ENCODE peak calls at places on chromosomes 16 and 17, in five cellular contexts. L is GM12878, N is H1, V is K562, W is SK-N-SH. H is an unnamed sample.

GRCh38 chr17:68435361-68435760 is 21.9 kb downstream of the WIPI1 start:
- DNase-seq in L (no peak), N (no peak), W (no peak), V (no peak), H (no peak)

GRCh38 chr17:16171613-16172012 is 43.7 kb downstream of the NCOR1 start:
- DNase-seq in V (no peak), N (no peak), L (no peak), W (no peak), H (no peak)

GRCh38 chr17:82219083-82219482 is 6.4 kb upstream of the CCDC57 start:
- DNase-seq in N (no peak), V (no peak), L (no peak), W (peak; percentile 37), H (no peak)

GRCh38 chr16:82741073-82741615 is 114.4 kb downstream of the CDH13 start:
- DNase-seq in L (no peak), N (no peak), W (no peak), V (no peak), H (no peak)

GRCh38 chr17:16470302-16470701 is 21.7 kb downstream of the LRRC75A start:
- DNase-seq in W (peak; percentile 62), N (no peak), V (no peak), L (no peak), H (no peak)

GRCh38 chr16:4351880-4352279 is 759 bp upstream of the PAM16 start:
- DNase-seq in L (no peak), W (no peak), N (no peak), V (peak; percentile 30), H (no peak)

GRCh38 chr17:1552911-1553310 is 9.7 kb downstream of the PITPNA start:
- DNase-seq in L (no peak), W (no peak), V (no peak), N (no peak), H (no peak)

GRCh38 chr17:70655179-70655578 is 485.8 kb downstream of the KCNJ2 start:
- DNase-seq in V (no peak), L (no peak), W (peak; percentile 27), N (no peak), H (no peak)

GRCh38 chr17:46950997-46951621 is 27.9 kb downstream of the RPRML start:
- DNase-seq in V (no peak), W (no peak), L (no peak), N (no peak), H (no peak)

GRCh38 chr16:87608400-87608985 is 6.2 kb downstream of the JPH3 start:
- DNase-seq in W (no peak), N (peak; percentile 90), V (peak; percentile 75), L (no peak), H (no peak)

GRCh38 chr16:3789375-3790067 is 72.2 kb upstream of the TRAP1 start:
- DNase-seq in L (peak; percentile 64), N (no peak), V (no peak), W (no peak), H (no peak)

GRCh38 chr16:75099738-75100615 is 16.6 kb downstream of the LDHD start:
- DNase-seq in L (no peak), N (no peak), W (peak; percentile 29), V (no peak), H (no peak)

GRCh38 chr17:13594762-13595697 is 6.7 kb downstream of the HS3ST3A1 start:
- DNase-seq in V (peak; percentile 88), L (peak; percentile 2), W (peak; percentile 70), N (peak; percentile 80), H (peak; percentile 29)

GRCh38 chr17:43740541-43740940 is 18.1 kb downstream of the SOST start:
- DNase-seq in N (no peak), W (no peak), V (no peak), L (no peak), H (no peak)

GRCh38 chr16:843771-844170 is 43.2 kb upstream of the GNG13 start:
- DNase-seq in V (no peak), N (no peak), L (no peak), W (no peak), H (no peak)
- TF ChIP-seq TAF1 in V (no peak), N (no peak), L (no peak), W (no peak), H (no peak)

GRCh38 chr16:48963901-48964615 is 317.6 kb downstream of the CBLN1 start:
- DNase-seq in W (no peak), V (no peak), L (no peak), N (no peak), H (no peak)
- TF ChIP-seq POLR2AphosphoS5 in W (no peak), V (no peak), L (no peak), N (no peak), H (no peak)

GRCh38 chr17:34382586-34383224 is 19.7 kb upstream of the CCL1 start:
- DNase-seq in W (peak; percentile 16), N (no peak), L (peak; percentile 49), V (no peak), H (no peak)
- TF ChIP-seq TAF1 in W (no peak), N (no peak), L (no peak), V (no peak), H (no peak)

GRCh38 chr16:57126412-57126811 is 34.0 kb downstream of the CPNE2 start:
- DNase-seq in N (no peak), V (no peak), W (no peak), L (no peak), H (no peak)
- TF ChIP-seq POLR2AphosphoS5 in N (no peak), V (no peak), W (no peak), L (no peak), H (no peak)

GRCh38 chr17:17751996-17752821 is 71.0 kb downstream of the RAI1 start:
- DNase-seq in V (peak; percentile 91), W (peak; percentile 94), N (peak; percentile 98), L (peak; percentile 74), H (peak; percentile 96)
- TF ChIP-seq TAF1 in V (no peak), W (no peak), N (peak; percentile 56), L (peak; percentile 45), H (peak; percentile 40)

GRCh38 chr16:76459111-76459510 is 181.9 kb downstream of the CNTNAP4 start:
- DNase-seq in W (no peak), V (no peak), N (no peak), L (no peak), H (no peak)

GRCh38 chr16:76461836-76462235 is 184.6 kb downstream of the CNTNAP4 start:
- DNase-seq in N (no peak), L (no peak), W (no peak), V (no peak), H (no peak)

DNA sequence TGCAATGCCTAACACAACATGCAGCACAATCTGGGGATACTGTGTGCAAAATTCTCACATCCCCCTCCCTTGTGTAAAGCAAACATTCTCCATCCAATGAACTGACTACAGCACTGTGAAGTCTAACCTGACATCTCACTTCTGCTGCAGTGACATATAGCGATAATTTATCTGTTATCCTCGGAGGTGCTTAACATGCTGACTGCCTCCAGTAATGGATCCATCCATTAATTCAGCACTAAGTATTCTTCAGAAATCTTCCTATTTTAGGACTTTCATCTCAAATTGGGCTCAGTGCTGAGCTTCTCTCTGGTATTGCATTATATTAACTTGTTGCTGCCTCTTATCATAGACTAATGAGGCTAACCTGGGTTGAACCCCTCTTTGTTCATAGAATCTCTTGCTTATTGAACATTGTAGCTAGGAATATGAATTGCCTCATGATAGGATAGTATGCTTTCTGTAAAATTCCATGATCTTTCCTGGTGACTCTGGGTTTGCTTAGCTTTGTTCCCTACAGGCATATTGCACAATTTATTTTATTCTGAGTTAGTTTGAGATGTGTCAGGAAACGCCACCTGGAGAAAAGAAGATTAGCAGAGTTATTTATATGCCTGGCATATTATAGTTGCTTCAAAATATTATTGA is 187.9 kb downstream of the CNTNAP4 start:
- DNase-seq in L (no peak), W (no peak), V (no peak), N (no peak), H (no peak)
- TF ChIP-seq POLR2AphosphoS5 in L (no peak), W (no peak), V (no peak), N (no peak), H (no peak)

H was measured in GM12892.